ENCODE peak calls at places on chromosomes 6 and 20, in ten cellular contexts. F is GDM1; U is naive thymus-derived CD4-positive, alpha-beta T cell; P is activated T-helper 9 cell treated with anti-CD3 and anti-CD28 coated beads, Interleukin-2, amount 50 U/mL, for 16 hours; K is OCI-M1; Q is stomach; J is iPS-NIHi11; I is natural killer cell; O is cardiac fibroblast; S is ACHN. R is an unnamed sample.

GRCh38 chr20:39661833-39662232 is 699.7 kb downstream of the DHX35 start:
- DNase-seq in O (no peak), U (no peak), I (no peak), P (no peak), Q (no peak), F (no peak), S (peak; percentile 9), K (no peak), J (no peak), R (no peak)

GRCh38 chr6:44050872-44051421 is 76.3 kb downstream of the MRPL14 start:
- DNase-seq in I (no peak), P (no peak), J (no peak), K (no peak), S (no peak), F (no peak), Q (no peak), U (no peak), O (no peak), R (no peak)

GRCh38 chr6:12418946-12419345 is 128.8 kb downstream of the EDN1 start:
- DNase-seq in S (no peak), J (no peak), U (no peak), P (no peak), F (no peak), I (no peak), O (no peak), K (no peak), Q (no peak), R (no peak)

GRCh38 chr6:137751768-137752560 is 115.1 kb upstream of the TNFAIP3 start:
- DNase-seq in Q (no peak), P (no peak), I (no peak), F (no peak), U (no peak), K (no peak), O (no peak), J (peak; percentile 19), S (no peak), R (no peak)

GRCh38 chr6:51432481-51432880 is 613.8 kb downstream of the TFAP2B start:
- DNase-seq in I (no peak), P (no peak), J (no peak), U (no peak), F (no peak), K (no peak), O (no peak), S (no peak), Q (no peak), R (no peak)

GRCh38 chr6:86215323-86215722 is 572.6 kb upstream of the SYNCRIP start:
- DNase-seq in O (no peak), P (no peak), S (no peak), F (no peak), U (no peak), K (no peak), J (no peak), I (no peak), Q (no peak), R (no peak)

GRCh38 chr6:132300323-132300949 is 100.8 kb downstream of the MOXD1 start:
- DNase-seq in I (no peak), Q (peak; percentile 45), P (no peak), U (peak; percentile 11), K (peak; percentile 71), S (peak; percentile 60), J (peak; percentile 49), O (peak; percentile 78), F (no peak), R (peak; percentile 20)

GRCh38 chr20:7379621-7380220 is 560.5 kb downstream of the HAO1 start:
- DNase-seq in U (no peak), O (no peak), J (no peak), K (no peak), S (no peak), Q (no peak), I (no peak), P (no peak), F (no peak), R (no peak)

GRCh38 chr6:111922454-111923297 is 49.4 kb upstream of the FYN start:
- DNase-seq in P (no peak), O (peak; percentile 52), K (peak; percentile 89), F (no peak), Q (no peak), U (no peak), J (no peak), I (no peak), S (no peak), R (no peak)

GRCh38 chr6:31700716-31701401 is 2.3 kb downstream of the ABHD16A start:
- DNase-seq in K (no peak), J (no peak), P (no peak), Q (no peak), S (no peak), F (no peak), U (no peak), I (no peak), O (no peak), R (no peak)